ENCODE peak calls at places on chromosomes 5 and 9, in five cellular contexts. One of them, this sample, is unnamed.

GRCh38 chr9:33263131-33263935 is 1.2 kb downstream of the BAG1 start:
- DNase-seq in GM23338: peak; percentile 32
- DNase-seq in progenitor cell of endocrine pancreas: no peak
- DNase-seq in fibroblast of mammary gland: peak; percentile 33
- DNase-seq in brain microvascular endothelial cell: peak; percentile 7
- DNase-seq in this sample: no peak

GRCh38 chr5:159045165-159045811 is 54.4 kb downstream of the EBF1 start:
- DNase-seq in brain microvascular endothelial cell: no peak
- DNase-seq in progenitor cell of endocrine pancreas: no peak
- DNase-seq in GM23338: no peak
- DNase-seq in fibroblast of mammary gland: no peak
- DNase-seq in this sample: no peak

GRCh38 chr5:62328772-62329491 is 22.9 kb downstream of the KIF2A start:
- DNase-seq in fibroblast of mammary gland: peak; percentile 17
- DNase-seq in brain microvascular endothelial cell: no peak
- DNase-seq in progenitor cell of endocrine pancreas: no peak
- DNase-seq in GM23338: no peak
- DNase-seq in this sample: no peak

GRCh38 chr5:73022480-73023169 is 66.8 kb downstream of the FCHO2 start:
- DNase-seq in progenitor cell of endocrine pancreas: no peak
- DNase-seq in GM23338: no peak
- DNase-seq in brain microvascular endothelial cell: no peak
- DNase-seq in fibroblast of mammary gland: no peak
- DNase-seq in this sample: no peak

GRCh38 chr5:120159155-120159554 is 304.9 kb upstream of the PRR16 start:
- DNase-seq in progenitor cell of endocrine pancreas: no peak
- DNase-seq in GM23338: no peak
- DNase-seq in brain microvascular endothelial cell: no peak
- DNase-seq in fibroblast of mammary gland: no peak
- DNase-seq in this sample: no peak

GRCh38 chr5:131505237-131505908 is 129.7 kb downstream of the RAPGEF6 start:
- DNase-seq in progenitor cell of endocrine pancreas: no peak
- DNase-seq in GM23338: no peak
- DNase-seq in fibroblast of mammary gland: peak; percentile 10
- DNase-seq in brain microvascular endothelial cell: peak; percentile 6
- DNase-seq in this sample: no peak

GRCh38 chr5:150139334-150139733 is 16.3 kb downstream of the PDGFRB start:
- DNase-seq in GM23338: no peak
- DNase-seq in fibroblast of mammary gland: peak; percentile 65
- DNase-seq in brain microvascular endothelial cell: peak; percentile 83
- DNase-seq in progenitor cell of endocrine pancreas: no peak
- DNase-seq in this sample: no peak

GRCh38 chr5:149680810-149681221 is 49.3 kb upstream of the PPARGC1B start:
- DNase-seq in fibroblast of mammary gland: no peak
- DNase-seq in GM23338: no peak
- DNase-seq in brain microvascular endothelial cell: no peak
- DNase-seq in progenitor cell of endocrine pancreas: no peak
- DNase-seq in this sample: no peak

GRCh38 chr5:97162045-97162444 is 19.6 kb upstream of the LIX1 start:
- DNase-seq in progenitor cell of endocrine pancreas: peak; percentile 54
- DNase-seq in fibroblast of mammary gland: peak; percentile 85
- DNase-seq in GM23338: peak; percentile 84
- DNase-seq in brain microvascular endothelial cell: peak; percentile 70
- DNase-seq in this sample: no peak

GRCh38 chr5:177552839-177553455 is 1.4 kb downstream of the FAM193B start:
- DNase-seq in fibroblast of mammary gland: peak; percentile 27
- DNase-seq in progenitor cell of endocrine pancreas: no peak
- DNase-seq in brain microvascular endothelial cell: no peak
- DNase-seq in GM23338: peak; percentile 48
- DNase-seq in this sample: no peak

GRCh38 chr5:171481791-171482536 is 62.5 kb downstream of the FGF18 start:
- DNase-seq in progenitor cell of endocrine pancreas: no peak
- DNase-seq in brain microvascular endothelial cell: no peak
- DNase-seq in fibroblast of mammary gland: no peak
- DNase-seq in GM23338: no peak
- DNase-seq in this sample: no peak

GRCh38 chr5:171479776-171480125 is 60.3 kb downstream of the FGF18 start:
- DNase-seq in GM23338: no peak
- DNase-seq in fibroblast of mammary gland: no peak
- DNase-seq in progenitor cell of endocrine pancreas: no peak
- DNase-seq in brain microvascular endothelial cell: no peak
- DNase-seq in this sample: no peak

GRCh38 chr5:171483453-171484177 is 64.2 kb downstream of the FGF18 start:
- DNase-seq in fibroblast of mammary gland: peak; percentile 95
- DNase-seq in brain microvascular endothelial cell: peak; percentile 54
- DNase-seq in progenitor cell of endocrine pancreas: no peak
- DNase-seq in GM23338: no peak
- DNase-seq in this sample: no peak

GRCh38 chr5:171484460-171484899 is 65.0 kb downstream of the FGF18 start:
- DNase-seq in progenitor cell of endocrine pancreas: no peak
- DNase-seq in GM23338: peak; percentile 54
- DNase-seq in brain microvascular endothelial cell: peak; percentile 6
- DNase-seq in fibroblast of mammary gland: peak; percentile 36
- DNase-seq in this sample: no peak

GRCh38 chr5:171485668-171486067 is 66.2 kb downstream of the FGF18 start:
- DNase-seq in fibroblast of mammary gland: no peak
- DNase-seq in GM23338: peak; percentile 23
- DNase-seq in brain microvascular endothelial cell: no peak
- DNase-seq in progenitor cell of endocrine pancreas: no peak
- DNase-seq in this sample: no peak
- TF ChIP-seq CTCF in fibroblast of mammary gland: no peak
- TF ChIP-seq CTCF in GM23338: peak; percentile 45
- TF ChIP-seq CTCF in brain microvascular endothelial cell: no peak
- TF ChIP-seq CTCF in progenitor cell of endocrine pancreas: no peak
- TF ChIP-seq CTCF in this sample: no peak

GRCh38 chr9:84932915-84933527 is 263.5 kb downstream of the NTRK2 start:
- DNase-seq in GM23338: peak; percentile 63
- DNase-seq in fibroblast of mammary gland: no peak
- DNase-seq in progenitor cell of endocrine pancreas: no peak
- DNase-seq in brain microvascular endothelial cell: no peak
- DNase-seq in this sample: no peak
- TF ChIP-seq CTCF in GM23338: peak; percentile 61
- TF ChIP-seq CTCF in fibroblast of mammary gland: no peak
- TF ChIP-seq CTCF in progenitor cell of endocrine pancreas: peak; percentile 30
- TF ChIP-seq CTCF in brain microvascular endothelial cell: no peak
- TF ChIP-seq CTCF in this sample: peak; percentile 42

GRCh38 chr9:14399736-14400657 is 86.1 kb upstream of the NFIB start:
- DNase-seq in GM23338: no peak
- DNase-seq in fibroblast of mammary gland: no peak
- DNase-seq in progenitor cell of endocrine pancreas: no peak
- DNase-seq in brain microvascular endothelial cell: no peak
- DNase-seq in this sample: no peak

GRCh38 chr9:14406463-14406862 is 92.5 kb upstream of the NFIB start:
- DNase-seq in brain microvascular endothelial cell: no peak
- DNase-seq in GM23338: no peak
- DNase-seq in progenitor cell of endocrine pancreas: no peak
- DNase-seq in fibroblast of mammary gland: no peak
- DNase-seq in this sample: no peak

GRCh38 chr9:14403112-14403511 is 89.2 kb upstream of the NFIB start:
- DNase-seq in GM23338: no peak
- DNase-seq in fibroblast of mammary gland: no peak
- DNase-seq in progenitor cell of endocrine pancreas: no peak
- DNase-seq in brain microvascular endothelial cell: no peak
- DNase-seq in this sample: no peak

GRCh38 chr9:14400658-14400995 is 86.7 kb upstream of the NFIB start:
- DNase-seq in GM23338: peak; percentile 88
- DNase-seq in brain microvascular endothelial cell: peak; percentile 75
- DNase-seq in progenitor cell of endocrine pancreas: no peak
- DNase-seq in fibroblast of mammary gland: peak; percentile 95
- DNase-seq in this sample: no peak

DNA sequence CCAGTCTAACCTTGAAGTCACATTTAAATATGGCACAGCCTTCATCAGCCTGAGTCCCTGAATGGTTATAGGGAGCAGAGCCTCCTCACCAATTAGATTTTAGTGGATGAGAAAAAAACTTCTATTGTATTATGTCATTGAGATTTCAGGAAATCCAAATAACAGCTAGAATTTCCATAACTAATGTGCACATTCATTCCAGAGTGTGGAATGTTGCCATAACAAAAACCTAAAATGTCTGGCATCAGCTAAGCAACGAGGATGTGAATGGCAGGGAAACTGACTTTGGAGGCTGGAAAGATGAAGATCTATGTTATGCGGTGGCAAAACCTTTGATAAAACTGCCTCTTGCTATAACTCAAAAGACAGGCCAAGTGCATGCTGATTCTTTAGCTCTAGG is 91.2 kb upstream of the NFIB start:
- DNase-seq in progenitor cell of endocrine pancreas: no peak
- DNase-seq in GM23338: no peak
- DNase-seq in brain microvascular endothelial cell: no peak
- DNase-seq in fibroblast of mammary gland: no peak
- DNase-seq in this sample: no peak
- TF ChIP-seq CTCF in progenitor cell of endocrine pancreas: no peak
- TF ChIP-seq CTCF in GM23338: no peak
- TF ChIP-seq CTCF in brain microvascular endothelial cell: no peak
- TF ChIP-seq CTCF in fibroblast of mammary gland: no peak
- TF ChIP-seq CTCF in this sample: no peak

DNA sequence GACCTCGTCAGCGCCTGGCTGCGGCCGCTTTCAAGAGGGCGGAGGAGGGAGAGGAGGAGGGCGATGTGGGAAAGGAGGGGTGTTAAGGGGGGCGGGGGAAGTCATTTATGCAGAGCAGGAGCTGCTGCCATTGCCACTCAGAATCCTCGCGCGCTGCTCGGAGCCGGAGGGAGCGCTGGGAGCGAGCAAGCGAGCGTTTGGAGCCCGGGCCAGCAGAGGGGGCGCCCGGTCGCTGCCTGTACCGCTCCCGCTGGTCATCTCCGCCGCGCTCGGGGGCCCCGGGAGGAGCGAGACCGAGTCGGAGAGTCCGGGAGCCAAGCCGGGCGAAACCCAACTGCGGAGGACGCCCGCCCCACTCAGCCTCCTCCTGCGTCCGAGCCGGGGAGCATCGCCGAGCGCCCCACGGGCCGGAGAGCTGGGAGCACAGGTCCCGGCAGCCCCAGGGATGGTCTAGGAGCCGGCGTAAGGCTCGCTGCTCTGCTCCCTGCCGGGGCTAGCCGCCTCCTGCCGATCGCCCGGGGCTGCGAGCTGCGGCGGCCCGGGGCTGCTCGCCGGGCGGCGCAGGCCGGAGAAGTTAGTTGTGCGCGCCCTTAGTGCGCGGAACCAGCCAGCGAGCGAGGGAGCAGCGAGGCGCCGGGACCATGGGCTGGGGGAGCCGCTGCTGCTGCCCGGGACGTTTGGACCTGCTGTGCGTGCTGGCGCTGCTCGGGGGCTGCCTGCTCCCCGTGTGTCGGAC is at the start of gene PCSK5:
- DNase-seq in GM23338: peak; percentile 96
- DNase-seq in brain microvascular endothelial cell: peak; percentile 95
- DNase-seq in progenitor cell of endocrine pancreas: peak; percentile 84
- DNase-seq in fibroblast of mammary gland: peak; percentile 89
- DNase-seq in this sample: peak; percentile 95
- TF ChIP-seq CTCF in GM23338: peak; percentile 31
- TF ChIP-seq CTCF in brain microvascular endothelial cell: peak; percentile 37
- TF ChIP-seq CTCF in progenitor cell of endocrine pancreas: peak; percentile 47
- TF ChIP-seq CTCF in fibroblast of mammary gland: no peak
- TF ChIP-seq CTCF in this sample: peak; percentile 57

This sample was measured in osteocyte.